ENCODE peak calls at places on chromosome 2, in five cellular contexts. T is HepG2, Q is K562, Z is H1, R is A549. F is an unnamed sample.

GRCh38 chr2:108536133-108536780 is 2.0 kb downstream of the LIMS1 start:
- DNase-seq in T (peak; percentile 50), Q (peak; percentile 48), Z (no peak), R (no peak), F (no peak)

GRCh38 chr2:115529627-115530026 is 1087.2 kb downstream of the DPP10 start:
- DNase-seq in T (no peak), Q (no peak), Z (no peak), R (no peak), F (no peak)

GRCh38 chr2:201263774-201264173 is 3.4 kb downstream of the CASP8 start:
- DNase-seq in T (no peak), Q (no peak), Z (no peak), R (no peak), F (no peak)

GRCh38 chr2:60484080-60484737 is 69.2 kb downstream of the BCL11A start:
- DNase-seq in T (peak; percentile 13), Q (no peak), Z (no peak), R (no peak), F (no peak)

GRCh38 chr2:39264733-39265132 is 21.0 kb upstream of the CDKL4 start:
- DNase-seq in T (no peak), Q (no peak), Z (no peak), R (no peak), F (no peak)

GRCh38 chr2:102717308-102718018 is 44.4 kb upstream of the TMEM182 start:
- DNase-seq in T (no peak), Q (no peak), Z (no peak), R (no peak), F (no peak)

GRCh38 chr2:236073246-236073645 is 94.9 kb downstream of the GBX2 start:
- DNase-seq in T (no peak), Q (peak; percentile 73), Z (no peak), R (no peak), F (no peak)

GRCh38 chr2:11553661-11554429 is 20.0 kb downstream of the GREB1 start:
- DNase-seq in T (no peak), Q (no peak), Z (no peak), R (no peak), F (no peak)

GRCh38 chr2:27096748-27097297 is 10.3 kb downstream of the KHK start:
- DNase-seq in T (no peak), Q (no peak), Z (no peak), R (no peak), F (no peak)

GRCh38 chr2:200239216-200239615 is 67.3 kb upstream of the SPATS2L start:
- DNase-seq in T (no peak), Q (no peak), Z (no peak), R (no peak), F (no peak)

GRCh38 chr2:118833716-118834439 is 13.6 kb downstream of the EN1 start:
- DNase-seq in T (no peak), Q (no peak), Z (no peak), R (no peak), F (no peak)

GRCh38 chr2:236629961-236630872 is 60.6 kb downstream of the ACKR3 start:
- DNase-seq in T (no peak), Q (no peak), Z (no peak), R (no peak), F (no peak)

GRCh38 chr2:134739261-134739878 is 20.6 kb upstream of the TMEM163 start:
- DNase-seq in T (no peak), Q (no peak), Z (no peak), R (no peak), F (no peak)
- TF ChIP-seq KDM1A in T (no peak), Q (no peak), Z (no peak), R (no peak), F (no peak)

DNA sequence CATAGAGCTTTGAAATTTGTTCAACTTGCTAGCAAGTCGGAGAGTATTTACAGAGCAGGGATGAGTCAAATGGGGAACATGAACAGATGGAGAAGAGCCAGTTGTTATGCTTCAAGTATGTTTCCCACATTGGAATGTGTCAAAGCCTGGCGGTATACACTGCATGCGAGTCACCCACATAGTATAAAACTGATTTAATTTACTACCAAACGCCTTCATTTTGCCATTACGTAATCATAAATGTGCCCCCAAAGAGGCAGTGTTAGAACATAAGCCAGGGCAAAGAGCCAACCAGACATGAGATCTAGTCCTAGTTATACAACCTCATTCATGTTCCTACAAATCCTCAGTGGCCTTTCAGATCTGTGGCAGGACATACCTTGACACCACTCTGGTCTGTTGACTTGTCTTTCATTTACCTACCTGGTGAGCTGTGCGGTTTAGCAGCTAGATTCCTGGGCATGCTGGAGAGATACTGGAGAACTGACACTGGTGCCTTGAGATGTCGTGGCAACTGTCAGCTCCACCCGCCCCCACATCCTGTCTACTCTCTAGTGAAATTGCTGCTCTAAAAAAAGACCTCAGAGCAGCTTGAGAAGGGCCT is 21.7 kb upstream of the NRP2 start:
- DNase-seq in T (no peak), Q (no peak), Z (no peak), R (no peak), F (no peak)
- TF ChIP-seq KDM1A in T (no peak), Q (no peak), Z (no peak), R (no peak), F (no peak)

GRCh38 chr2:46800625-46801024 is 115.0 kb downstream of the MCFD2 start:
- DNase-seq in T (no peak), Q (no peak), Z (no peak), R (no peak), F (no peak)
- TF ChIP-seq KDM1A in T (no peak), Q (no peak), Z (no peak), R (no peak), F (no peak)

GRCh38 chr2:6452702-6453481 is 412.8 kb downstream of the CMPK2 start:
- DNase-seq in T (no peak), Q (no peak), Z (peak; percentile 5), R (no peak), F (no peak)
- TF ChIP-seq KDM1A in T (no peak), Q (no peak), Z (no peak), R (no peak), F (no peak)

GRCh38 chr2:211181626-211182025 is 625.2 kb downstream of the CPS1 start:
- DNase-seq in T (peak; percentile 4), Q (no peak), Z (no peak), R (no peak), F (no peak)
- TF ChIP-seq KDM1A in T (no peak), Q (no peak), Z (no peak), R (no peak), F (no peak)

GRCh38 chr2:218806346-218806978 is 24.5 kb downstream of the CYP27A1 start:
- DNase-seq in T (peak; percentile 91), Q (no peak), Z (no peak), R (no peak), F (peak; percentile 32)
- TF ChIP-seq KDM1A in T (no peak), Q (no peak), Z (no peak), R (no peak), F (no peak)

DNA sequence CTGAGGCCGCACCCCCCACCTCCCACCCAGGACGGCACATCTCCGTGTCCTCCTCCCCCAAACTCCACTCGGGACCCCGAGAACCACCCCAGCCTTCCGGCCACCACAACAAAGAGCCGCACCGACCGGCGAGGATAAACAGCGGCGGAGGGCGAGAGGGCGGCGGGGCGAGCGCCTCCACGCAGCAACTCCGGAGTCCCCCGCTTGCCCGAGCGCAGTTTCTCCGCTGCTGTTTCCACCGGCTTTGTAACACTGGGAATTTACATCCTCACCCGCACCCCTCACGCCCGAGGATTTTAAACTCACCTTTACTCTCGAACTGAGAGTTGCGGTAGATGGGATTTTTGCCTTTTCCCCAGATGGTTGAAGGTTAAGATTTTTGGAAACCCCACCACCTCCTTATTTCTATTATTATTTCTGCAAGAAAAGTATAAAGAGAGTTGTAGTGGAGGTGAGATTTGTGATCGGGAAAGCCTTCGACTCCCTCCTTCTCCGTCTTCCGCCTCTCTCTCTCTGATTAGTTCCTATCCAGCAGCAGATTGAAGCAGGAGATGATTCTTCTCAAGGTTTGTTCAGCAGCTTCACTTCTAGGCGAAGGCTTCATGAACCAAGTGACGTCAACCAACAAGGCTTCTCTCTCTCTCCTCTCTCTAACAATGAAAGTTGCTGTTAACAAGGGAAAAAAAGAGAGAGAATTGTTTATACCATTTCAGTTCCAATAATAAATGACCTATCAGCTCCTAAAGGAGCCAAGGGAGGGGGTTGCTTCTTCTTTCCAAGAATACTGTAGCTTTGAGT is at the start of gene BAZ2B:
- DNase-seq in T (peak; percentile 39), Q (peak; percentile 75), Z (no peak), R (peak; percentile 31), F (no peak)
- TF ChIP-seq KDM1A in T (no peak), Q (no peak), Z (no peak), R (no peak), F (no peak)

GRCh38 chr2:42074661-42075060 is 26.8 kb downstream of the PKDCC start:
- DNase-seq in T (no peak), Q (peak; percentile 7), Z (no peak), R (no peak), F (no peak)

GRCh38 chr2:42071762-42072161 is 23.9 kb downstream of the PKDCC start:
- DNase-seq in T (no peak), Q (no peak), Z (no peak), R (no peak), F (no peak)

GRCh38 chr2:42073739-42074138 is 25.9 kb downstream of the PKDCC start:
- DNase-seq in T (no peak), Q (no peak), Z (no peak), R (no peak), F (no peak)

GRCh38 chr2:42068571-42069178 is 20.9 kb downstream of the PKDCC start:
- DNase-seq in T (no peak), Q (no peak), Z (no peak), R (no peak), F (no peak)

DNA sequence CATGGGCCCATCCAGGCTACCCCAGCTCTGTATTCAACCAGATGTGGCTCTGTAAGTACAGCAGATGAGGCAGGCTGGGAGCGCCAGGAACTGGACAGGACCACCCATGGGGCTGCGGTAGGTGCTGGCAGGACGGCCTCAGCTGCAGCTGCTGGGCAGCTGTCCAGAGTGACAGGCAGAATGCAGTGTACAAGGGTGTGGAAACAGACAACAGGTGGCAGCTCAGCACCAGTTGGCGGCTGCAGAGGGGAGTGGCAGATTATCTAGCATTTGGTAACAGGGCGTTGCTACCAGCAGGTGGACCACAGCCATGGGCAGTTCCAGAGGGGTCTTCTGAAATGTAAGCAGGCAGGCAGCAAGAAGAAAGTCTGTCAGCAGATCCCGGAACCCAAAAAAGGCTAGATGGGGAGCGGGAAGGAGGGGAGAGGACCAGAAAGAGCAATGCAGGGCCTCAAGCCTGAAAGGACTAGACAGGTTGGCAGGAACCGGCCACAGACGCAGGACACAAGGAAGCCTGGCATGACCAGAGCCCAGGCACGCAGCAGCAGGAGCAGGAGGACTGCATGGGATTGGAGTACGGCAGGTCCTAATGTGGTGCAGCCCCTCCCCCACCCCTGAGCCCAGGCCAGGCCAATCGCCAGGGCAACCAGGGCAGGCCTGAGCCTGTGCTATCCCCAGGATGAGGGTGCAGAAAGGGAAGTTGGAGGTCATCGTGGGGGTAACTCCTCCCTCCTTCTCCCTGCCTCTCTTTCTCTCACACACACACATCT is 24.7 kb downstream of the PKDCC start:
- DNase-seq in T (peak; percentile 54), Q (no peak), Z (no peak), R (no peak), F (no peak)
- TF ChIP-seq KDM1A in T (no peak), Q (no peak), Z (no peak), R (no peak), F (no peak)

GRCh38 chr2:239765076-239765845 is 259.9 kb downstream of the NDUFA10 start:
- DNase-seq in T (no peak), Q (no peak), Z (no peak), R (no peak), F (no peak)

GRCh38 chr2:239768031-239768800 is 256.9 kb downstream of the NDUFA10 start:
- DNase-seq in T (no peak), Q (no peak), Z (no peak), R (no peak), F (no peak)

GRCh38 chr2:239765911-239766310 is 259.2 kb downstream of the NDUFA10 start:
- DNase-seq in T (no peak), Q (no peak), Z (no peak), R (no peak), F (no peak)

GRCh38 chr2:239768907-239769573 is 256.1 kb downstream of the NDUFA10 start:
- DNase-seq in T (no peak), Q (no peak), Z (no peak), R (no peak), F (no peak)

GRCh38 chr2:239767016-239767905 is 257.9 kb downstream of the NDUFA10 start:
- DNase-seq in T (no peak), Q (no peak), Z (no peak), R (no peak), F (no peak)
- TF ChIP-seq KDM1A in T (no peak), Q (no peak), Z (no peak), R (no peak), F (no peak)

F was measured in GM12878.